ENCODE peak calls at places on chromosomes 5 and 9, in ten cellular contexts. Z, D, C, E, L, O, X, U, V and T are unnamed samples.

GRCh38 chr5:29992248-29992647 is 1201.2 kb upstream of the CDH6 start:
- DNase-seq in X (no peak), D (no peak), E (no peak), C (no peak), Z (no peak), U (no peak), L (no peak), V (no peak), O (no peak), T (no peak)

GRCh38 chr9:33750307-33750838 is 45.0 kb upstream of the PRSS3 start:
- DNase-seq in U (no peak), E (no peak), V (peak; percentile 41), Z (no peak), C (peak; percentile 16), D (peak; percentile 20), L (peak; percentile 13), X (no peak), O (no peak), T (no peak)

GRCh38 chr5:115432691-115433090 is 111.9 kb downstream of the FEM1C start:
- DNase-seq in L (peak; percentile 52), C (peak; percentile 44), Z (no peak), D (no peak), E (no peak), X (peak; percentile 25), U (no peak), V (no peak), O (no peak), T (no peak)

GRCh38 chr9:87750726-87751125 is 24.8 kb downstream of the CTSL start:
- DNase-seq in E (no peak), C (no peak), X (no peak), V (no peak), O (no peak), Z (no peak), L (no peak), U (no peak), D (no peak), T (no peak)

GRCh38 chr5:94524841-94525697 is 93.3 kb downstream of the KIAA0825 start:
- DNase-seq in O (no peak), L (peak; percentile 41), X (peak; percentile 39), C (peak; percentile 32), D (peak; percentile 52), E (peak; percentile 15), U (no peak), Z (no peak), V (no peak), T (peak; percentile 4)

GRCh38 chr5:159310492-159310891 is 19.8 kb downstream of the IL12B start:
- DNase-seq in U (no peak), C (no peak), O (peak; percentile 13), Z (no peak), V (peak; percentile 63), L (no peak), E (no peak), D (no peak), X (no peak), T (no peak)

GRCh38 chr5:154334406-154335041 is 111.3 kb upstream of the SAP30L start:
- DNase-seq in D (no peak), Z (no peak), E (no peak), C (no peak), X (no peak), V (no peak), O (no peak), U (no peak), L (peak; percentile 58), T (no peak)

GRCh38 chr5:170818222-170818621 is 34.7 kb downstream of the GABRP start:
- DNase-seq in U (no peak), L (no peak), X (no peak), O (no peak), E (no peak), V (no peak), C (no peak), D (no peak), Z (no peak), T (peak; percentile 11)

GRCh38 chr5:153099328-153099727 is 391.1 kb upstream of the GRIA1 start:
- DNase-seq in L (no peak), C (no peak), Z (no peak), V (no peak), D (no peak), E (no peak), U (no peak), X (no peak), O (no peak), T (no peak)

GRCh38 chr5:176614805-176615478 is 5.0 kb upstream of the GPRIN1 start:
- DNase-seq in X (peak; percentile 85), D (peak; percentile 91), O (no peak), L (peak; percentile 39), Z (no peak), V (no peak), E (no peak), C (peak; percentile 80), U (no peak), T (peak; percentile 12)

GRCh38 chr5:158431369-158432029 is 572.6 kb upstream of the CLINT1 start:
- DNase-seq in O (no peak), E (no peak), V (no peak), D (no peak), L (peak; percentile 96), C (peak; percentile 22), X (peak; percentile 80), U (no peak), Z (no peak), T (no peak)

GRCh38 chr5:42875785-42876374 is 64.2 kb upstream of the SELENOP start:
- DNase-seq in L (no peak), Z (no peak), U (no peak), O (no peak), E (no peak), V (no peak), D (no peak), X (no peak), C (no peak), T (no peak)

GRCh38 chr5:2148312-2149195 is 265.8 kb upstream of the IRX4 start:
- DNase-seq in E (no peak), C (no peak), D (no peak), V (no peak), Z (no peak), L (no peak), X (no peak), U (no peak), O (no peak), T (no peak)

GRCh38 chr9:752201-752600 is 89.3 kb upstream of the DMRT1 start:
- DNase-seq in V (no peak), L (peak; percentile 94), O (no peak), Z (no peak), E (no peak), U (peak; percentile 21), D (peak; percentile 65), X (peak; percentile 98), C (peak; percentile 86), T (no peak)

GRCh38 chr5:35694481-35694880 is 76.8 kb downstream of the SPEF2 start:
- DNase-seq in D (no peak), O (no peak), Z (no peak), X (no peak), C (peak; percentile 14), L (no peak), E (no peak), U (no peak), V (no peak), T (no peak)

GRCh38 chr5:176792584-176793342 is 17.6 kb upstream of the UNC5A start:
- DNase-seq in V (no peak), U (no peak), O (no peak), C (no peak), D (no peak), X (no peak), L (no peak), Z (no peak), E (no peak), T (no peak)

GRCh38 chr9:133224762-133225161 is 15.7 kb upstream of the OBP2B start:
- DNase-seq in U (no peak), L (no peak), X (no peak), Z (no peak), E (no peak), O (no peak), C (no peak), D (no peak), V (no peak), T (no peak)

GRCh38 chr5:113147088-113147487 is 170.5 kb downstream of the DCP2 start:
- DNase-seq in E (no peak), O (no peak), U (peak; percentile 37), Z (no peak), X (peak; percentile 92), C (peak; percentile 56), V (no peak), D (peak; percentile 76), L (peak; percentile 88), T (no peak)

GRCh38 chr9:128068656-128069221 is 707 bp downstream of the SLC25A25 start:
- DNase-seq in D (no peak), L (no peak), C (peak; percentile 12), O (no peak), X (no peak), U (no peak), Z (no peak), E (no peak), V (no peak), T (no peak)

GRCh38 chr9:14846871-14847311 is 63.3 kb downstream of the FREM1 start:
- DNase-seq in E (peak; percentile 58), L (peak; percentile 39), Z (peak; percentile 48), D (peak; percentile 58), V (peak; percentile 32), U (no peak), O (peak; percentile 22), C (no peak), X (peak; percentile 20), T (peak; percentile 3)